ENCODE peak calls at places on chromosomes 1 and 21, in ten cellular contexts. W is testis; Y is epithelial cell of esophagus; O is adrenal gland; V is H1; I is bronchial epithelial cell; F is foreskin fibroblast; L is CD8-positive, alpha-beta T cell; R is breast epithelium; T is PC-3. A is an unnamed sample.

GRCh38 chr21:41579692-41580091 is 71.7 kb upstream of the TMPRSS2 start:
- DNase-seq in L (no peak), T (no peak), I (no peak), F (no peak), V (no peak), Y (no peak), R (no peak), O (no peak), W (no peak), A (no peak)

GRCh38 chr1:179366093-179366800 is 476 bp downstream of the AXDND1 start:
- DNase-seq in L (no peak), I (no peak), V (no peak), F (peak), O (no peak), W (peak), Y (peak), R (no peak), T (no peak), A (peak)

GRCh38 chr1:114455102-114455785 is 55.8 kb downstream of the TRIM33 start:
- DNase-seq in O (no peak), T (peak), I (peak), F (peak), L (no peak), R (no peak), W (no peak), V (no peak), Y (peak), A (no peak)

GRCh38 chr21:43619856-43620255 is 39.4 kb downstream of the HSF2BP start:
- DNase-seq in W (no peak), V (no peak), R (no peak), Y (no peak), I (no peak), L (no peak), O (no peak), F (peak), T (peak), A (no peak)

GRCh38 chr1:36239941-36240637 is 15.8 kb downstream of the THRAP3 start:
- DNase-seq in L (no peak), W (no peak), Y (no peak), R (no peak), F (peak), T (no peak), O (no peak), I (no peak), V (no peak), A (peak)

GRCh38 chr1:204495078-204495753 is 611 bp upstream of the PIK3C2B start:
- DNase-seq in F (peak), I (no peak), L (no peak), R (no peak), Y (no peak), V (no peak), T (peak), O (no peak), W (no peak), A (no peak)

GRCh38 chr1:109267743-109268300 is 15.1 kb downstream of the PSRC1 start:
- DNase-seq in R (no peak), Y (no peak), T (no peak), O (no peak), I (no peak), W (no peak), L (no peak), V (no peak), F (no peak), A (no peak)

GRCh38 chr1:938711-939504 is 15.2 kb downstream of the SAMD11 start:
- DNase-seq in R (no peak), L (no peak), F (no peak), Y (no peak), O (no peak), I (no peak), V (no peak), W (no peak), T (no peak), A (no peak)

GRCh38 chr1:231806623-231807470 is 180.3 kb downstream of the DISC1 start:
- DNase-seq in V (peak), L (no peak), T (peak), W (peak), F (peak), R (peak), O (peak), Y (peak), I (peak), A (no peak)

GRCh38 chr1:11515403-11516300 is 36.7 kb downstream of the DISP3 start:
- DNase-seq in W (no peak), T (no peak), F (no peak), L (no peak), Y (no peak), V (no peak), O (no peak), R (peak), I (no peak), A (no peak)

GRCh38 chr1:113630340-113631327 is 128.7 kb downstream of the PHTF1 start:
- DNase-seq in I (no peak), R (no peak), T (no peak), Y (peak), O (no peak), F (no peak), W (no peak), V (peak), L (no peak), A (no peak)

GRCh38 chr1:154663656-154664055 is 55.7 kb upstream of the ADAR start:
- DNase-seq in T (no peak), F (peak), V (no peak), O (no peak), I (no peak), W (no peak), Y (no peak), L (no peak), R (no peak), A (no peak)

GRCh38 chr1:100287162-100287561 is 21.1 kb downstream of the RTCA start:
- DNase-seq in Y (no peak), T (no peak), I (no peak), O (no peak), R (no peak), W (no peak), F (no peak), V (no peak), L (no peak), A (no peak)

GRCh38 chr1:183568176-183569041 is 21.9 kb downstream of the NCF2 start:
- DNase-seq in F (no peak), Y (no peak), W (peak), V (no peak), I (peak), O (peak), R (no peak), L (no peak), T (no peak), A (no peak)

DNA sequence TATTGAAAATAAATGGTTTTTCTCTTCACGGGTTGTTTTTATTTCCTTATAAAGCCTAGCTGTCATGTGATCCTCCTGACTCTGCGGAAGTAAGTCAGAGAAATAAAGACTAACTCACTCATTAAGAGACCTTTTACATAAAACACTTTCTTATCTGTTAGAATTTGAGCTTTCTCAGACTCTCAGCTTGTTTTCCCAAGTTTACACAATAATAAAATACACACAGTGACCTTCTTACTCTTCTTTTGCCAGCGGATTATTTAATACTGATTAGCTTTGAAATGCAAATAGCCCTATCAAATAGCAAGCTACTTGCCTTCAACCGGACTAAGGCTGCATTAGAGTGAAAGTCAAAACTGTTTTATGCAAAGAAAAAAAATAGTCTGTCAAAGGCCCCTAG is 45.5 kb upstream of the CXADR start:
- DNase-seq in T (no peak), F (peak), R (no peak), L (no peak), O (no peak), V (no peak), Y (no peak), W (no peak), I (peak), A (peak)
- H3K4me3 ChIP-seq in T (no peak), F (no peak), R (no peak), L (no peak), O (peak), V (peak), Y (no peak), W (no peak), I (no peak), A (no peak)

GRCh38 chr21:34545079-34545884 is 33.3 kb upstream of the KCNE1 start:
- DNase-seq in W (peak), V (no peak), Y (peak), I (peak), O (no peak), R (no peak), T (peak), F (peak), L (no peak), A (peak)
- TF ChIP-seq CTCF in W (no peak), V (no peak), Y (no peak), I (no peak), O (no peak), R (no peak), T (no peak), F (no peak), L (no peak), A (no peak)

GRCh38 chr1:116690809-116691323 is 23.3 kb upstream of the IGSF3 start:
- DNase-seq in T (no peak), R (no peak), O (no peak), F (peak), I (no peak), W (no peak), Y (no peak), L (no peak), V (no peak), A (peak)
- H3K4me3 ChIP-seq in T (no peak), R (no peak), O (no peak), F (no peak), I (no peak), W (no peak), Y (no peak), L (no peak), V (no peak), A (no peak)

GRCh38 chr1:227317541-227318002 is 720 bp downstream of the CDC42BPA start:
- DNase-seq in O (peak), R (no peak), F (peak), Y (peak), L (no peak), W (peak), V (peak), I (peak), T (peak), A (peak)
- TF ChIP-seq CTCF in O (peak), R (peak), F (peak), Y (peak), L (no peak), W (no peak), V (peak), I (no peak), T (peak), A (peak)